ENCODE peak calls at places on chromosome 13, in eight cellular contexts. J is stimulated activated CD4-positive, alpha-beta T cell treated with anti-CD3 and anti-CD28 coated beads, TNF-alpha, amount 100 ng/mL, for 4 hours; T is cardiac fibroblast; Z is uterus; Y is neural crest cell; E is psoas muscle; H is AG10803; L is GM12892. C is an unnamed sample.

GRCh38 chr13:51761638-51762350 is 42.2 kb downstream of the DHRS12 start:
- DNase-seq in J (no peak), T (peak; percentile 31), Z (no peak), Y (no peak), E (no peak), H (peak; percentile 7), L (no peak), C (peak; percentile 21)

GRCh38 chr13:114339779-114340534 is 25.7 kb downstream of the CHAMP1 start:
- DNase-seq in J (no peak), T (peak; percentile 59), Z (no peak), Y (no peak), E (peak; percentile 62), H (peak; percentile 66), L (no peak), C (peak; percentile 62)

GRCh38 chr13:86633346-86633745 is 834.1 kb upstream of the SLITRK6 start:
- DNase-seq in J (no peak), T (no peak), Z (no peak), Y (no peak), E (no peak), H (no peak), L (no peak), C (no peak)

GRCh38 chr13:42272115-42272756 is at the start of gene AKAP11:
- DNase-seq in J (peak; percentile 13), T (peak; percentile 50), Z (peak; percentile 28), Y (peak; percentile 38), E (peak; percentile 72), H (peak; percentile 35), L (peak; percentile 17), C (peak; percentile 65)

GRCh38 chr13:98133949-98134348 is 8.9 kb upstream of the FARP1 start:
- DNase-seq in J (no peak), T (no peak), Z (no peak), Y (no peak), E (no peak), H (no peak), L (no peak), C (no peak)

GRCh38 chr13:54124700-54125099 is 1096.1 kb downstream of the OLFM4 start:
- DNase-seq in J (no peak), T (no peak), Z (no peak), Y (no peak), E (no peak), H (no peak), L (no peak), C (no peak)

GRCh38 chr13:23414682-23415081 is 18.8 kb downstream of the SACS start:
- DNase-seq in J (no peak), T (no peak), Z (no peak), Y (no peak), E (no peak), H (no peak), L (no peak), C (no peak)

GRCh38 chr13:61608138-61608537 is 192.5 kb upstream of the PCDH20 start:
- DNase-seq in J (no peak), T (no peak), Z (no peak), Y (no peak), E (no peak), H (no peak), L (no peak), C (no peak)

GRCh38 chr13:27574661-27575060 is 45.7 kb downstream of the LNX2 start:
- DNase-seq in J (no peak), T (no peak), Z (no peak), Y (no peak), E (no peak), H (no peak), L (no peak), C (no peak)

GRCh38 chr13:98585398-98585754 is 8.5 kb upstream of the STK24 start:
- DNase-seq in J (no peak), T (no peak), Z (no peak), Y (no peak), E (no peak), H (no peak), L (no peak), C (no peak)

GRCh38 chr13:20127563-20128458 is 33.0 kb downstream of the GJA3 start:
- DNase-seq in J (no peak), T (peak; percentile 53), Z (peak; percentile 32), Y (peak; percentile 63), E (peak; percentile 83), H (peak; percentile 47), L (peak; percentile 52), C (peak; percentile 65)